ENCODE peak calls at places on chromosomes 1 and 21, in eight cellular contexts. One of them, this sample, is unnamed.

GRCh38 chr21:29192999-29193563 is 62.6 kb downstream of the MAP3K7CL start:
- DNase-seq in non-pigmented ciliary epithelial cell: no peak
- DNase-seq in NCI-H1092 treated with DMSO at 0.1 percent for 48 hours: no peak
- DNase-seq in H54: no peak
- DNase-seq in HS-5: no peak
- DNase-seq in HFF-Myc: no peak
- DNase-seq in IMR-90: no peak
- DNase-seq in uterus: no peak
- DNase-seq in this sample: no peak

GRCh38 chr1:209516771-209517471 is 66.6 kb upstream of the CAMK1G start:
- DNase-seq in non-pigmented ciliary epithelial cell: no peak
- DNase-seq in NCI-H1092 treated with DMSO at 0.1 percent for 48 hours: no peak
- DNase-seq in H54: no peak
- DNase-seq in HS-5: no peak
- DNase-seq in HFF-Myc: no peak
- DNase-seq in IMR-90: no peak
- DNase-seq in uterus: no peak
- DNase-seq in this sample: no peak

GRCh38 chr1:110215621-110216020 is 5.5 kb downstream of the KCNC4 start:
- DNase-seq in non-pigmented ciliary epithelial cell: no peak
- DNase-seq in NCI-H1092 treated with DMSO at 0.1 percent for 48 hours: no peak
- DNase-seq in H54: no peak
- DNase-seq in HS-5: no peak
- DNase-seq in HFF-Myc: no peak
- DNase-seq in IMR-90: no peak
- DNase-seq in uterus: no peak
- DNase-seq in this sample: no peak

GRCh38 chr1:176717052-176717754 is 254.2 kb downstream of the PAPPA2 start:
- DNase-seq in non-pigmented ciliary epithelial cell: no peak
- DNase-seq in NCI-H1092 treated with DMSO at 0.1 percent for 48 hours: peak; percentile 78
- DNase-seq in H54: no peak
- DNase-seq in HS-5: no peak
- DNase-seq in HFF-Myc: no peak
- DNase-seq in IMR-90: no peak
- DNase-seq in uterus: no peak
- DNase-seq in this sample: no peak

GRCh38 chr1:212816567-212817278 is 25.0 kb downstream of the TATDN3 start:
- DNase-seq in non-pigmented ciliary epithelial cell: no peak
- DNase-seq in NCI-H1092 treated with DMSO at 0.1 percent for 48 hours: no peak
- DNase-seq in H54: no peak
- DNase-seq in HS-5: no peak
- DNase-seq in HFF-Myc: no peak
- DNase-seq in IMR-90: peak; percentile 5
- DNase-seq in uterus: no peak
- DNase-seq in this sample: no peak

GRCh38 chr1:241770115-241770514 is 77.9 kb upstream of the EXO1 start:
- DNase-seq in non-pigmented ciliary epithelial cell: no peak
- DNase-seq in NCI-H1092 treated with DMSO at 0.1 percent for 48 hours: no peak
- DNase-seq in H54: no peak
- DNase-seq in HS-5: no peak
- DNase-seq in HFF-Myc: no peak
- DNase-seq in IMR-90: no peak
- DNase-seq in uterus: no peak
- DNase-seq in this sample: no peak

GRCh38 chr1:203379831-203380230 is 28.9 kb upstream of the FMOD start:
- DNase-seq in non-pigmented ciliary epithelial cell: no peak
- DNase-seq in NCI-H1092 treated with DMSO at 0.1 percent for 48 hours: no peak
- DNase-seq in H54: no peak
- DNase-seq in HS-5: no peak
- DNase-seq in HFF-Myc: no peak
- DNase-seq in IMR-90: no peak
- DNase-seq in uterus: peak; percentile 52
- DNase-seq in this sample: no peak

GRCh38 chr1:155961937-155962336 is 16.4 kb downstream of the ARHGEF2 start:
- DNase-seq in non-pigmented ciliary epithelial cell: peak; percentile 84
- DNase-seq in NCI-H1092 treated with DMSO at 0.1 percent for 48 hours: no peak
- DNase-seq in H54: peak; percentile 94
- DNase-seq in HS-5: peak; percentile 94
- DNase-seq in HFF-Myc: peak; percentile 81
- DNase-seq in IMR-90: peak; percentile 97
- DNase-seq in uterus: peak; percentile 70
- DNase-seq in this sample: no peak

GRCh38 chr1:75085931-75086330 is 48.3 kb upstream of the LHX8 start:
- DNase-seq in non-pigmented ciliary epithelial cell: no peak
- DNase-seq in NCI-H1092 treated with DMSO at 0.1 percent for 48 hours: no peak
- DNase-seq in H54: no peak
- DNase-seq in HS-5: no peak
- DNase-seq in HFF-Myc: no peak
- DNase-seq in IMR-90: no peak
- DNase-seq in uterus: no peak
- DNase-seq in this sample: no peak

GRCh38 chr1:236523704-236524141 is at the start of gene LGALS8:
- DNase-seq in non-pigmented ciliary epithelial cell: no peak
- DNase-seq in NCI-H1092 treated with DMSO at 0.1 percent for 48 hours: peak; percentile 76
- DNase-seq in H54: peak; percentile 69
- DNase-seq in HS-5: no peak
- DNase-seq in HFF-Myc: no peak
- DNase-seq in IMR-90: peak; percentile 80
- DNase-seq in uterus: peak; percentile 85
- DNase-seq in this sample: peak; percentile 51